ENCODE peak calls at places on chromosomes 1 and 21, in four cellular contexts. C is AG04450, V is GM06990, S is HL-60. K is an unnamed sample.

GRCh38 chr1:92211166-92211565 is 6.5 kb upstream of the C1orf146 start:
- DNase-seq in S (no peak), V (no peak), C (peak), K (no peak)

GRCh38 chr1:58862728-58863385 is 79.0 kb upstream of the JUN start:
- DNase-seq in V (no peak), S (no peak), C (no peak), K (no peak)

GRCh38 chr21:36494557-36494956 is 14.6 kb upstream of the CLDN14 start:
- DNase-seq in S (no peak), C (no peak), V (no peak), K (no peak)

GRCh38 chr1:225911207-225912130 is 12.6 kb downstream of the PYCR2 start:
- DNase-seq in C (no peak), V (peak), S (peak), K (peak)

GRCh38 chr1:9145021-9145668 is 16.2 kb upstream of the GPR157 start:
- DNase-seq in S (peak), V (no peak), C (no peak), K (peak)

GRCh38 chr21:38804617-38805281 is 980 bp upstream of the ETS2 start:
- DNase-seq in V (no peak), C (no peak), S (peak), K (peak)

GRCh38 chr1:110798691-110799256 is 74.2 kb upstream of the CD53 start:
- DNase-seq in V (no peak), C (no peak), S (no peak), K (no peak)

GRCh38 chr1:4652631-4653327 is 1.6 kb upstream of the AJAP1 start:
- DNase-seq in V (peak), C (no peak), S (peak), K (peak)

DNA sequence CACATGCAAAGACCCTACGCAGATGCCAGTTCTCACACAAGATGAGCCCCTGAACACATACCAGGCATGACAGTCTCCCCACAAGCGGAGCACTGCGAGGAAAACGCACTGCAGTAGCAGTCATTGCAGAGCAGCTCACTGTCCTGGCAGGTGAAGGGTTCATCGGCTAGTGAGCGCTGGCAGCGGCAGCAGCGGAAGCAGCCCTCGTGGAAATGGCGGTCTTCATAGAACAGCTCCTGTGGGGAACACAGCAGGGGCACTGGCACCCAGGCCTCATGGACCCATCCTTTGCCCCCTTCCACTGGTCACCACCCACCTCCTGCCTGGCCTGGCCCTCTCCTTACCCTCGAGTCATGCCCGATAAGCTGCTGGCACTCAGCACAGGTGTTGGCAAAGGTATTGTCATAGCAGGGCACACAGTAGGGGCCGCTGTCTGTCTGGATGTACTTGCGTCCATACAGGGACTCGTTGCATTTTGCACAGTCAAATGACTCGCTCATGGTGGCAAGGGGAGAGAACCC is 6.3 kb downstream of the FHL3 start:
- DNase-seq in V (no peak), C (no peak), S (no peak), K (no peak)
- TF ChIP-seq CTCF in V (no peak), C (no peak), S (no peak), K (no peak)

GRCh38 chr1:5830771-5831599 is 161.2 kb downstream of the NPHP4 start:
- DNase-seq in C (no peak), V (no peak), S (peak), K (no peak)
- TF ChIP-seq CTCF in C (no peak), V (peak), S (no peak), K (peak)

GRCh38 chr1:216221260-216221700 is 202.0 kb downstream of the USH2A start:
- DNase-seq in S (peak), C (peak), V (peak), K (peak)
- TF ChIP-seq CTCF in S (peak), C (peak), V (peak), K (peak)

GRCh38 chr1:199954701-199955100 is 72.8 kb upstream of the NR5A2 start:
- DNase-seq in V (no peak), C (no peak), S (no peak), K (peak)
- TF ChIP-seq CTCF in V (peak), C (peak), S (no peak), K (peak)

GRCh38 chr1:156098782-156099181 is 15.7 kb upstream of the LMNA start:
- DNase-seq in S (no peak), C (no peak), V (no peak), K (no peak)

GRCh38 chr1:156099282-156099681 is 15.2 kb upstream of the LMNA start:
- DNase-seq in V (no peak), C (no peak), S (no peak), K (no peak)

GRCh38 chr1:156095906-156096508 is 13.7 kb upstream of the MEX3A start:
- DNase-seq in C (no peak), S (no peak), V (no peak), K (no peak)

GRCh38 chr1:156097499-156098178 is 15.4 kb upstream of the MEX3A start:
- DNase-seq in V (peak), C (no peak), S (no peak), K (no peak)

DNA sequence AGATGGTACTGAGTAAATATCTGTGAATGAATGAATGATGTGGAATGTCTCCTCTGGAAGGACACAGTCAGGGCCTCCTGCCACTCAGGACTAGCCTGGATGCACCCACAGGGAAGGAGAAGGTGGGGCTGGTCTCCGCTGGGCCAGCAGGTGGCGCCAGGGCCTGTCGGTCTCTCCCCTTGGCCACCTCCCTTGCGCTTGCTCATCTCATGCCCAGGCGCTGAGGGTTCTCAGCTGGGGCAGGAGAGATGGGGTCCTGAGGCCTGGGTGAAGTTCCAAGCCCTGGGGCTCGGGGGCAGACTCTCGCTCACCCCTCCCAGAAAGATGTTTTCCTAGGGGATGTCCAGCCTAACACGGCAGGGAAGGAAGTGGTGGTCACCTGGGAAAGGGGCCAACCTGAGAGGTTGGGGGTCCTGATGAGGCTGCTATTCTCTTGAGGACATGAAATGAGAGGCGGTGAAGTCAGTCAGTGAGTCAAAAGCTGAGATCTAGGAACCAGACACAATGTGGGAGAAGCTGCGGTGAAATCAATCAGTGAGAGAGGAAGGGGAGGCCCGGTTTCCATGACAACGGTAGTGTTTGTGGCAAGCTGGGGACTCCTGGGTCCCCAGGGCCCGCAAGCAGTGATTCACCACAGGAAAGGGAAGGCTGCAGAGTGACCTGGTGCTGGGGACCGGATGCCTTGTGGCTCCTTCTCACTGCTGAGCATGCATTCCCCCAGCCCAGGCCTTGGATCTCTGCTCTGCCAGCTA is 14.6 kb upstream of the MEX3A start:
- DNase-seq in V (peak), C (peak), S (peak), K (peak)
- TF ChIP-seq CTCF in V (peak), C (peak), S (peak), K (peak)

DNA sequence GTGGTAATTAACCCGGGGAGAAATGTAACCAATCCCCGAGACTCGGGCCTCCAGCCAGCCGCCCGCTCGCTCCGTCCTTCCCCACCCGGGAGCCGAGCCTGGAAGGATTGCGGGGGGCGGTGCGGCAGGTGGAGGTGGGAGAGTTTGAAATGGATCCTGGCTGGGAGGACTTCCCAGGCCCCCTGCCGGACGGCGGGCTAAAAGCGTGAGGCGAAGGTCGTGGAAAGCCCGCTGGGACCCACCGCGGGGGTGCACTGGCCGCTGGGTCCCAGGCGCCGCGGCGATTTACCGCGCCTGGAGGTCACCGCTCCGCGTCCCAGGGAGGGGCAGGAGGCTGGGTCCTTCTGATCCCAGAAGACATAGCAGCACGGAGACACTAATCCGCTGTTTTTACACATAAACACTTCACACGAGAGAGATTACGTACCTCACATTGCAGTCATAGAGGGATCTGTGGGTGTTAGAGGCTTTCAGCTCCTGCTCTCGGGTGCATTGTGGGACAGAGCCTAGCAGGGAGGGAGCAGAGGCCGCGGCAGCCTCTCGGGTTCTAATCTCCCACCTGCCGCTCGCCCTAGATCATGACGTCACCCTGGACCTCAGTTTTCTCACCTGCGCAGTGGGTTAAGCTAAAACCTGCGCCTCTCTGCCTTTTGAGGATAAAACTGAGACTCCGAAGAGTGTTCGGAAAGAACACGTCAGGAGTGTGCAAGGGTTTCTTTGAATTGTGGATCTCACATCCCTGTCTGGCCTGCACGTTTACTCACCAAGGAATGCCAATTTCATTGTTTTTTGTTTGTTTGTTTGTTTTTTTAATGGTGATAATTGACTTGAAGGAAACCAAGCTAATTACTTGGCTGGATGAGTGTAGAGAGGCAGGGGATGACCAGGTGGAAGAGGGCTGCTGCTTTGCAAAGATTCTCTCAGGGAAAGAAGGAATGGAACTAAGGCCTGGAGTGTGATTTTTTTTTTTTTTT is 17.1 kb upstream of the TMEM9 start:
- DNase-seq in C (no peak), V (peak), S (no peak), K (peak)
- TF ChIP-seq CTCF in C (peak), V (peak), S (no peak), K (peak)

K was measured in GM13977.